ENCODE peak calls at places on chromosomes 5 and 9, in seven cellular contexts. D is IMR-90, K is neuronal stem cell, V is mesendoderm, T is H9, G is H1, B is trophoblast cell. L is an unnamed sample.

GRCh38 chr9:128903871-128904371 is 16.9 kb upstream of the PHYHD1 start:
- DNase-seq in D (peak; percentile 40), B (no peak), T (no peak), G (no peak), V (no peak), K (no peak), L (peak; percentile 63)

GRCh38 chr9:81825831-81826540 is 102.2 kb upstream of the SPATA31D4 start:
- DNase-seq in B (peak; percentile 8), V (peak; percentile 69), K (no peak), D (peak; percentile 30), G (no peak), T (no peak), L (no peak)

GRCh38 chr5:76292923-76293322 is 110.2 kb upstream of the IQGAP2 start:
- DNase-seq in G (no peak), D (no peak), K (no peak), T (no peak), B (peak; percentile 7), V (no peak), L (no peak)

GRCh38 chr5:98631311-98632054 is 142.0 kb upstream of the RGMB start:
- DNase-seq in B (peak; percentile 21), D (peak; percentile 68), K (no peak), V (no peak), T (no peak), G (no peak), L (peak; percentile 37)

GRCh38 chr5:176157656-176158055 is 80.6 kb upstream of the SIMC1 start:
- DNase-seq in G (no peak), K (no peak), T (no peak), D (peak; percentile 71), V (no peak), B (no peak), L (no peak)

GRCh38 chr9:91534374-91534773 is 110.7 kb upstream of the NFIL3 start:
- DNase-seq in V (no peak), B (no peak), K (no peak), D (peak; percentile 72), G (no peak), T (no peak), L (no peak)

GRCh38 chr9:110886832-110887231 is 151.4 kb downstream of the LPAR1 start:
- DNase-seq in T (no peak), B (no peak), D (peak; percentile 71), K (no peak), V (no peak), G (no peak), L (peak; percentile 76)

GRCh38 chr5:74310967-74311930 is 329.3 kb downstream of the ENC1 start:
- DNase-seq in D (no peak), B (no peak), T (no peak), V (no peak), G (no peak), K (no peak), L (no peak)

GRCh38 chr5:134006119-134006514 is 1.3 kb upstream of the VDAC1 start:
- DNase-seq in T (peak; percentile 55), G (peak; percentile 60), D (no peak), V (peak; percentile 48), B (no peak), K (no peak), L (no peak)

DNA sequence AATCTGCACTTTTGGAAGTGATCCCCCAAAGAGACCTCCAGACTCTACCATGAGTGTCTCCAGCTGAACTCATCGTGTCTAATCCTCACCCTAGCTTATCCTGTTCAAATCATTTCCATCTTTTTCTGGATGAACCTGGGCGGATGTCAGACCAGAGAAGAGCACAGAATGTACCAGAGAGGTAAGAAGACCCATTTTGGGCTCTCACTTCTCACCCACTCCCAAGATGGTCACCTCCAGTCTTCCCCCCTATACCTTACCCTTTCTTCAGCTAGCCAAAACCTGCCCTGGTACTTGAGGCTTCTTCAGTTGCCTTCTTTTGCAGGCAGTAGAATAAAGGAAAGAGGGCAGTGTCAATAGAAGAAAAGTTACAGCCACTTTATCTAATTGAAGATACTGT is 27.9 kb upstream of the ANXA2R start:
- DNase-seq in K (no peak), B (no peak), V (no peak), G (no peak), T (no peak), D (no peak), L (no peak)
- H3K18ac ChIP-seq in K (no peak overlapping the region), B (no peak overlapping the region), V (no peak overlapping the region), G (no peak overlapping the region), T (no peak overlapping the region), D (peak overlapping the region; percentile 76), L (no peak overlapping the region)

GRCh38 chr5:147508711-147509040 is 1.2 kb downstream of the DPYSL3 start:
- DNase-seq in T (no peak), K (no peak), V (no peak), D (peak; percentile 33), B (no peak), G (no peak), L (peak; percentile 54)
- H3K27ac ChIP-seq in T (no peak overlapping the region), K (no peak overlapping the region), V (no peak overlapping the region), D (peak overlapping the region; percentile 79), B (no peak overlapping the region), G (no peak overlapping the region), L (no peak overlapping the region)

DNA sequence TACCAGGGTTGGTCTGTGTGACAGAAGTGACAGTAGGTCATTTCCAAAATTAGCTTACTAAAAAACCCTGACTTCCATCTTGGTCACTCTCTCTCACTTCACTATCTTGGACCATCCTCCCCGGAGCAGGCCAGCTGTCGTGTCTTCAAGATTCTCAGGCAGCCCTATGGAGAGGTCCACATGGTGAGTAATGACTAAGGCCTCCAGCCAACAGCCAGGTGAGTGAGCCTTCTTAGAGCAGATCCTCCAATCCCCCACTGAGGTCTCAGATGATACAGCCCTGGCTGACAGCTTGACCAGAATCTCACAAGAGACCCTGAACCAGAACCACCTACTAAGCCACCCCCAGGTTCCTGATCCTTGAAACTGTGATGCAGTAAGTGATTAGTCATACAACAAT is 92.0 kb downstream of the DCP2 start:
- DNase-seq in V (no peak), B (no peak), T (peak; percentile 19), K (no peak), D (peak; percentile 82), G (no peak), L (no peak)
- H3K18ac ChIP-seq in V (no peak overlapping the region), B (no peak overlapping the region), T (no peak overlapping the region), K (no peak overlapping the region), D (peak overlapping the region; percentile 60), G (no peak overlapping the region), L (peak overlapping the region; percentile 29)

GRCh38 chr9:122090287-122090883 is 2.7 kb downstream of the TTLL11 start:
- DNase-seq in G (no peak), K (no peak), V (no peak), T (no peak), D (no peak), B (no peak), L (no peak)

GRCh38 chr9:122088880-122089567 is 4.1 kb downstream of the TTLL11 start:
- DNase-seq in G (no peak), V (no peak), T (no peak), K (no peak), D (no peak), B (no peak), L (no peak)

GRCh38 chr9:122086873-122087272 is 6.2 kb downstream of the TTLL11 start:
- DNase-seq in D (no peak), K (no peak), G (no peak), B (no peak), T (no peak), V (no peak), L (no peak)

GRCh38 chr9:122085260-122085659 is 7.8 kb downstream of the TTLL11 start:
- DNase-seq in B (no peak), D (no peak), G (no peak), K (no peak), V (no peak), T (no peak), L (no peak)

DNA sequence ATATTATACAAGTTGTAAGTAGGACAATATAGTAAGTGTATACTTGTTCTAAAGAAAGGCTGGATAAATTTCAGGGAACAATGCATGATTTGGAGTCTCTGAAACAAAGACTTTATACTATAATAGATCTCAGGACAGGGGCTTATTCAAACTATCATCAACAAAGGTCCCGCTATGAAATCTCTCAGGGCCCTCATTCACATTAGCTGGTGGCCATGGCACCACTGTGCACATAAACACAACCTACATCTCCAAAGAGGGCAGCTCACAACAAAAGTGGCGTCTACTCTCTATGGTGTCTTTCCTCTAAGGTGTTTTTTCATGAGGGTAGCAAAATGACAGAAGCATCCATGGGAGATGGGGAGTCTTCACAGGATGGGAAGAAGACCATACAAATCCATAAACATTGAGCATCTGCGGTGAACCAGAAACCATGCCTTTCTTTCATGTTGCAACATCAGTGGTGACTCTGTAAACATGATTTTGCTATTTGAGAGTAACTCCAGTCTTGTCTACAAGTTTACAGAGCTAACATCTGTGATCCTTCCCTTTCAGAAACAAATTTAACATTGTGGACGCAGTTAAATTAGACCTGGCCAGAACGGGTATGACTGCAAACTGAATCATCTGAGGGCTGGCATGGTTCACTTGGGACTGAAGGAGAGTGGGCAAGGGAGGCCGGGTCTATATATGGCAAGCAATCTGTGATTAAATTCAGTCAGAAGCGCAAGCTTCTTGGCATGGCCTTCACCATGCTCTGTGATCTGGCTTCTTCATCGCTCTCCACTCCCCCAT is 5.5 kb downstream of the TTLL11 start:
- DNase-seq in T (no peak), D (peak; percentile 75), B (no peak), K (no peak), V (no peak), G (no peak), L (peak; percentile 63)
- H3K27ac ChIP-seq in T (no peak overlapping the region), D (peak overlapping the region; percentile 54), B (no peak overlapping the region), K (no peak overlapping the region), V (no peak overlapping the region), G (no peak overlapping the region), L (no peak overlapping the region)

DNA sequence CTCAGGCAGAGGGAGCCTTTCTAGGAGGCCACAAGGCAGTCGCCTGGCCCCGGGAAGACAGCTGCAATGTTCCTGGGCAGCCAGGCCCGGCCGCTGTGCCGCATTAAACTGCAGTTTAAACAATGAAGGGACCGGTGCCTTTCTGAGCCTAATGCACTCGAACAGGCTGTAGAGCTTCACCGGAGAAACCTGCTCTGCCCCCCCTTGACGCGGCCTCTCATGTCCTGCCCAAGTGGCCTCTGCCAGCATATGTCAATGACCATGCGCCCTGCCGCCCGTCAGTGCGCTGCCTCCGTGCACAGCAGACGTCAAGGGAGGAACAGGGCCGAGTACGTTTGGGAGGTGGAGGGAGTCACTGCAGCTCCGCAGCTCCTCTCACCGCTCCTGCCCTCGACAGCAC is 38.4 kb upstream of the BARHL1 start:
- DNase-seq in D (no peak), V (no peak), B (no peak), T (peak; percentile 40), K (no peak), G (no peak), L (no peak)
- H3K18ac ChIP-seq in D (no peak overlapping the region), V (no peak overlapping the region), B (no peak overlapping the region), T (no peak overlapping the region), K (peak overlapping the region; percentile 89), G (no peak overlapping the region), L (no peak overlapping the region)

DNA sequence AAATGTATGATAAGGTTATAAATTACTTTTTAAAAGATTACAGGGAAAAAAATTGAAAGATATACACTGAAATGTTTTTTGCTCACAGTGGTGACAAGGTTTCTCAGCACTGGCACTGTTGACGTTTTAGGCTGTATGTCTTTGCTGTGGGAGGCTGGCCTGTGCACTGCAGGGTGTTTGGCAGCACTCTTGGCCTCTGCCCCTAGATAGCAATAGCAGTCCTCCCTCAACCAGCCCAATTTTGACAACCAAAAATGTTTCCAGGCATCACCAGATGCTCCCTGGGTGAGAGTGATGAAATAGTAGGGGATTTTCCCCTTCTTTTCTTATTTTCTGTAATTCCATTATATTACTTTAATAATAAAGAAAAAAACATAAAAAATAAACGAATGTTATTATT is 3.3 kb downstream of the CD274 start:
- DNase-seq in G (no peak), V (no peak), K (no peak), D (no peak), T (no peak), B (no peak), L (peak; percentile 15)
- H3K27ac ChIP-seq in G (no peak overlapping the region), V (no peak overlapping the region), K (no peak overlapping the region), D (peak overlapping the region; percentile 16), T (no peak overlapping the region), B (no peak overlapping the region), L (no peak overlapping the region)

GRCh38 chr5:67353500-67353931 is 156.9 kb upstream of the CD180 start:
- DNase-seq in K (no peak), B (no peak), G (no peak), V (no peak), D (no peak), T (no peak), L (peak; percentile 72)
- H3K18ac ChIP-seq in K (no peak overlapping the region), B (no peak overlapping the region), G (no peak overlapping the region), V (no peak overlapping the region), D (no peak overlapping the region), T (no peak overlapping the region), L (no peak overlapping the region)